ENCODE peak calls at places on chromosomes 2 and 18, in ten cellular contexts. M is cardiac muscle cell, E is colonic mucosa, B is RWPE1, O is fibroblast of lung, S is nephron progenitor cell, D is astrocyte of the spinal cord, N is fibroblast of mammary gland, I is GM23338, L is natural killer cell. X is an unnamed sample.
A peak's percentile ranks its signal among the peaks of the same experiment; 100 is the strongest.

GRCh38 chr2:46329803-46330775 is 32.9 kb downstream of the EPAS1 start:
- DNase-seq in M (no peak), E (no peak), B (peak; percentile 73), O (peak; percentile 94), S (no peak), D (peak; percentile 90), N (peak; percentile 97), I (no peak), L (no peak), X (peak; percentile 97)

GRCh38 chr2:239830718-239831271 is 194.3 kb downstream of the NDUFA10 start:
- DNase-seq in M (no peak), E (no peak), B (no peak), O (no peak), S (no peak), D (no peak), N (no peak), I (no peak), L (peak; percentile 4), X (no peak)

GRCh38 chr18:22694954-22695353 is 238.2 kb upstream of the RBBP8 start:
- DNase-seq in M (no peak), E (no peak), B (peak; percentile 77), O (peak; percentile 94), S (no peak), D (peak; percentile 96), N (peak; percentile 97), I (peak; percentile 10), L (no peak), X (peak; percentile 98)

GRCh38 chr2:112784199-112785189 is at the start of gene IL1A:
- DNase-seq in M (no peak), E (peak; percentile 30), B (peak; percentile 84), O (peak; percentile 36), S (no peak), D (peak; percentile 70), N (peak; percentile 79), I (peak; percentile 87), L (no peak), X (peak; percentile 73)

GRCh38 chr2:48715956-48716355 is 39.6 kb downstream of the LHCGR start:
- DNase-seq in M (no peak), E (no peak), B (no peak), O (peak; percentile 85), S (no peak), D (peak; percentile 51), N (peak; percentile 19), I (no peak), L (no peak), X (peak; percentile 92)

GRCh38 chr2:67311536-67311935 is 85.6 kb upstream of the ETAA1 start:
- DNase-seq in M (no peak), E (no peak), B (peak; percentile 57), O (peak; percentile 96), S (no peak), D (peak; percentile 65), N (peak; percentile 90), I (no peak), L (no peak), X (peak; percentile 62)

GRCh38 chr2:173355132-173355865 is 627 bp downstream of the CDCA7 start:
- DNase-seq in M (peak; percentile 88), E (peak; percentile 63), B (peak; percentile 44), O (peak; percentile 74), S (peak; percentile 73), D (peak; percentile 63), N (peak; percentile 58), I (peak; percentile 85), L (no peak), X (peak; percentile 59)

GRCh38 chr2:169771612-169772011 is 27.1 kb upstream of the SSB start:
- DNase-seq in M (no peak), E (no peak), B (no peak), O (no peak), S (no peak), D (no peak), N (no peak), I (no peak), L (no peak), X (no peak)

GRCh38 chr2:75292826-75293225 is 93.5 kb upstream of the TACR1 start:
- DNase-seq in M (no peak), E (no peak), B (peak; percentile 69), O (peak; percentile 56), S (no peak), D (peak; percentile 78), N (peak; percentile 90), I (no peak), L (no peak), X (peak; percentile 30)

GRCh38 chr2:234502285-234502918 is 5.5 kb upstream of the ARL4C start:
- DNase-seq in M (no peak), E (no peak), B (peak; percentile 63), O (peak; percentile 86), S (no peak), D (peak; percentile 85), N (peak; percentile 84), I (no peak), L (no peak), X (peak; percentile 82)

GRCh38 chr2:108417254-108417653 is 31.8 kb upstream of the GCC2 start:
- DNase-seq in M (no peak), E (no peak), B (no peak), O (no peak), S (no peak), D (no peak), N (no peak), I (peak; percentile 43), L (no peak), X (no peak)

DNA sequence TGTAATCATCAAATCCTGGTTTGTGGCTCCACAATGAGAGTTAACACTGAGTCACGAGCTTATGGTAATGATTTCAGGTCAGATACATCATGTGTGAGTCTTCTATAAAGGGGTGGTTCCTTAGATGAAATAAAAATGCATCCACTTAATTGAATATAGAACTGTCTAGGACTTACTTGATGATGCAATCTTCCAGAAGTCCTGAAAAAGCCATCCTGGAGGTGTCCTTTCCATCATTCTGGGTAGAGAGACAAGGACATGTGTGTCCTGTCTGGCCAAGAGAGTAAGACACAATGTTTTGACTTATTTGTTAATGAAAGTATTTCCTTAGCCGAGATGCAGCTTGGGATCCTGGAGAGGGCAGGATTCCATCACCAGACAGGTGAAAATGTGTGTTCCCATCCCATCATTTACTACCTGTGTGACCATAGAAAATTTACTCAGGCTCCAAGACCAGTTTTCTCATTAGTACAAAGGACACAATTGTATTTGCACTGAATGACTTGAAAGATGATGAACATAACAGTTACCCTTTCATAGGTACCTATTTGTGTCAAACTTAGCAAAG is 1539.7 kb upstream of the PIK3C3 start:
- DNase-seq in M (no peak), E (no peak), B (no peak), O (no peak), S (no peak), D (no peak), N (no peak), I (peak; percentile 22), L (no peak), X (no peak)
- TF ChIP-seq CTCF in M (no peak), E (no peak), B (no peak), O (no peak), S (no peak), D (no peak), N (no peak), I (peak; percentile 30), L (no peak), X (no peak)

GRCh38 chr18:48901145-48902022 is 49.4 kb downstream of the SMAD7 start:
- DNase-seq in M (no peak), E (no peak), B (no peak), O (no peak), S (no peak), D (no peak), N (no peak), I (no peak), L (no peak), X (no peak)

GRCh38 chr18:48902856-48903601 is 47.7 kb downstream of the SMAD7 start:
- DNase-seq in M (no peak), E (no peak), B (no peak), O (peak; percentile 74), S (no peak), D (peak; percentile 92), N (peak; percentile 81), I (no peak), L (no peak), X (peak; percentile 96)

GRCh38 chr18:48904086-48904485 is 46.7 kb downstream of the SMAD7 start:
- DNase-seq in M (no peak), E (no peak), B (no peak), O (no peak), S (no peak), D (no peak), N (no peak), I (no peak), L (no peak), X (peak; percentile 26)

GRCh38 chr18:48900469-48900868 is 50.3 kb downstream of the SMAD7 start:
- DNase-seq in M (no peak), E (no peak), B (no peak), O (no peak), S (no peak), D (no peak), N (no peak), I (no peak), L (no peak), X (no peak)

GRCh38 chr18:48902023-48902855 is 48.5 kb downstream of the SMAD7 start:
- DNase-seq in M (no peak), E (peak; percentile 78), B (peak; percentile 43), O (peak; percentile 89), S (no peak), D (peak; percentile 96), N (peak; percentile 84), I (no peak), L (no peak), X (peak; percentile 95)
- TF ChIP-seq CTCF in M (peak; percentile 12), E (no peak), B (no peak), O (no peak), S (no peak), D (no peak), N (no peak), I (no peak), L (no peak), X (no peak)

DNA sequence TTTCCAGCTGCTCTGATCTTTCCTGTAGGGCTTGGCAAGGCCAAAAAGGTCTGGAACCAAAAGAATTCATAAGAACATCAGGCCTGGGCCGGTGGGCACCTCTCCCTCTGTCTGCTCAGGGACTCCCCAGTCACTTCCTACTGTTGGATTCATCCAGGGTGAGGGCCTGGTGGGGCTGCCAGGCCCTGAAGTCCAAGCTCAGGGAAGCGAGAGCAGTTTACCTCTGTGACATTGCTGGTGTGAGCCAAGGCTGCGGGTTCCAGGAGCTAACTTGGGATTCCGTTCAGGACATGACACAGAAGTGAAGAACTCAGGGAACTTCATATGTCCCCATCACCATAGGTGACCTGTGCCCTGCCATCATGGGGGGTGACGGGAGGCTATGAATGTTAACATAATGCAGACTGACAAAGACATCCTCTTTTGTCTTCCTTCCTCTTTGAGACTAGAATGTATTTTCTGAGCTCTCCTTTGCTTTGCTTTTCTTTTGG is 130.6 kb upstream of the SLC1A4 start:
- DNase-seq in M (no peak), E (no peak), B (no peak), O (no peak), S (no peak), D (no peak), N (no peak), I (no peak), L (no peak), X (no peak)
- TF ChIP-seq CTCF in M (no peak), E (no peak), B (no peak), O (no peak), S (no peak), D (no peak), N (no peak), I (no peak), L (no peak), X (no peak)

DNA sequence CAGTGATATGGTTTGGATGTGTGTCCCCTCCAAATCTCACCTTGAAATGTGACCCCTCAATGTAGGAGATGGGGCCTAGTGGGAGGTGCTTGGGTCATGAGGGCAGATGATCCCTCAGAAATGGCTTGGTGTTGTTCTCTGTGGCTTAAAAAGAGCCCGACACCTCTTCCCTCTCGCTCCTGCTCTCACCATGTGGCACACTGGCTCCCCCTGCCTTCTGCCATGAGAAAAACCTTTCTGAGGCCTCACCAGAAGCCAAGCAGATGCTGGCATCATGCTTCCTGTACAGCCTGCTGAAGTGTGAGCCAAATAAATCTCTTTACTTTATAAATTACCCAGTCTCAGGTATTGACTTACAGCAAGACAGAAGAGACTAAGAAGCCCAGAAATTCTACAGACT is 357.1 kb downstream of the NRXN1 start:
- DNase-seq in M (no peak), E (no peak), B (no peak), O (no peak), S (no peak), D (no peak), N (no peak), I (peak; percentile 54), L (no peak), X (no peak)
- TF ChIP-seq CTCF in M (no peak), E (no peak), B (no peak), O (no peak), S (no peak), D (peak; percentile 9), N (no peak), I (peak; percentile 48), L (no peak), X (peak; percentile 6)